ENCODE peak calls at places on chromosomes 5 and 9, in ten cellular contexts. D is CD4-positive, CD25-positive, alpha-beta regulatory T cell; X is spleen; W is OCI-LY7; F is mammary epithelial cell; S is left lung; E is foreskin fibroblast; U is ovary; V is A549; T is PC-9. I is an unnamed sample.

GRCh38 chr9:90331826-90332575 is 310.6 kb downstream of the DIRAS2 start:
- DNase-seq in D (no peak), X (no peak), W (no peak), F (no peak), S (no peak), E (peak), U (no peak), V (no peak), T (peak), I (no peak)

GRCh38 chr5:173984218-173984617 is 4.8 kb upstream of the C5orf47 start:
- DNase-seq in D (no peak), X (no peak), W (peak), F (no peak), S (no peak), E (no peak), U (no peak), V (no peak), T (no peak), I (no peak)

GRCh38 chr9:8718121-8718725 is 918.6 kb upstream of the DMAC1 start:
- DNase-seq in D (no peak), X (no peak), W (no peak), F (no peak), S (no peak), E (no peak), U (no peak), V (no peak), T (no peak), I (no peak)

GRCh38 chr9:31807574-31808256 is 576.7 kb upstream of the ACO1 start:
- DNase-seq in D (no peak), X (peak), W (no peak), F (no peak), S (no peak), E (no peak), U (no peak), V (no peak), T (no peak), I (no peak)

GRCh38 chr9:18806277-18806676 is 226.7 kb downstream of the SAXO1 start:
- DNase-seq in D (no peak), X (no peak), W (no peak), F (no peak), S (no peak), E (no peak), U (no peak), V (no peak), T (no peak), I (no peak)

GRCh38 chr5:42992035-42992570 is 48.0 kb downstream of the ANXA2R start:
- DNase-seq in D (peak), X (peak), W (no peak), F (peak), S (peak), E (peak), U (peak), V (peak), T (peak), I (peak)

GRCh38 chr9:131153585-131153984 is 28.2 kb downstream of the NUP214 start:
- DNase-seq in D (no peak), X (no peak), W (no peak), F (no peak), S (no peak), E (no peak), U (no peak), V (no peak), T (no peak), I (no peak)

GRCh38 chr9:21994526-21994995 is at the start of gene CDKN2B-AS1:
- DNase-seq in D (peak), X (peak), W (peak), F (peak), S (peak), E (no peak), U (peak), V (no peak), T (peak), I (no peak)

GRCh38 chr9:108162664-108163063 is 673.1 kb upstream of the KLF4 start:
- DNase-seq in D (no peak), X (no peak), W (no peak), F (peak), S (no peak), E (peak), U (no peak), V (no peak), T (no peak), I (no peak)

GRCh38 chr5:10272053-10272869 is 22.2 kb downstream of the CCT5 start:
- DNase-seq in D (no peak), X (no peak), W (no peak), F (no peak), S (no peak), E (no peak), U (no peak), V (no peak), T (no peak), I (no peak)

GRCh38 chr5:167063788-167064187 is 1227.7 kb upstream of the WWC1 start:
- DNase-seq in D (no peak), X (no peak), W (no peak), F (no peak), S (no peak), E (no peak), U (no peak), V (no peak), T (no peak), I (no peak)

GRCh38 chr9:130682490-130683121 is 11.0 kb upstream of the EXOSC2 start:
- DNase-seq in D (peak), X (peak), W (peak), F (peak), S (peak), E (peak), U (peak), V (peak), T (peak), I (peak)

GRCh38 chr9:136587944-136588662 is 42.3 kb upstream of the NOTCH1 start:
- DNase-seq in D (no peak), X (no peak), W (peak), F (no peak), S (no peak), E (no peak), U (no peak), V (no peak), T (no peak), I (no peak)

GRCh38 chr9:130713286-130713975 is 19.9 kb downstream of the EXOSC2 start:
- DNase-seq in D (peak), X (no peak), W (peak), F (no peak), S (peak), E (peak), U (no peak), V (no peak), T (no peak), I (peak)

GRCh38 chr5:125659316-125660071 is 763.7 kb upstream of the GRAMD2B start:
- DNase-seq in D (no peak), X (no peak), W (no peak), F (no peak), S (no peak), E (peak), U (no peak), V (no peak), T (no peak), I (no peak)

GRCh38 chr5:164010900-164011299 is 505.5 kb downstream of the MAT2B start:
- DNase-seq in D (no peak), X (no peak), W (no peak), F (no peak), S (no peak), E (no peak), U (no peak), V (no peak), T (no peak), I (no peak)

GRCh38 chr9:108994695-108995094 is 18.6 kb downstream of the CTNNAL1 start:
- DNase-seq in D (peak), X (peak), W (peak), F (no peak), S (peak), E (no peak), U (peak), V (no peak), T (no peak), I (no peak)

GRCh38 chr9:127776919-127777280 is 1.6 kb downstream of the SH2D3C start:
- DNase-seq in D (peak), X (no peak), W (peak), F (no peak), S (no peak), E (no peak), U (no peak), V (no peak), T (no peak), I (no peak)

GRCh38 chr5:5026407-5026780 is 113.7 kb upstream of the ADAMTS16 start:
- DNase-seq in D (no peak), X (peak), W (no peak), F (no peak), S (no peak), E (no peak), U (no peak), V (no peak), T (no peak), I (no peak)

GRCh38 chr5:155895484-155895883 is 431.5 kb upstream of the SGCD start:
- DNase-seq in D (no peak), X (no peak), W (no peak), F (no peak), S (no peak), E (no peak), U (no peak), V (no peak), T (no peak), I (no peak)

GRCh38 chr5:133327946-133328401 is 276.2 kb downstream of the HSPA4 start:
- DNase-seq in D (no peak), X (peak), W (no peak), F (no peak), S (no peak), E (no peak), U (no peak), V (no peak), T (no peak), I (no peak)

GRCh38 chr5:81303563-81303962 is 2.2 kb downstream of the ZCCHC9 start:
- DNase-seq in D (no peak), X (no peak), W (no peak), F (peak), S (no peak), E (peak), U (no peak), V (no peak), T (no peak), I (no peak)

GRCh38 chr5:154136141-154136540 is 54.4 kb upstream of the GALNT10 start:
- DNase-seq in D (no peak), X (no peak), W (no peak), F (no peak), S (no peak), E (no peak), U (no peak), V (no peak), T (no peak), I (no peak)

GRCh38 chr5:122674412-122674811 is 100.5 kb upstream of the SNX2 start:
- DNase-seq in D (no peak), X (no peak), W (no peak), F (peak), S (no peak), E (peak), U (no peak), V (no peak), T (no peak), I (no peak)

GRCh38 chr5:151740336-151740942 is 18.0 kb downstream of the ATOX1 start:
- DNase-seq in D (peak), X (no peak), W (peak), F (peak), S (peak), E (peak), U (peak), V (peak), T (peak), I (peak)

GRCh38 chr5:139588962-139589361 is 27.8 kb downstream of the UBE2D2 start:
- DNase-seq in D (no peak), X (no peak), W (no peak), F (no peak), S (no peak), E (no peak), U (no peak), V (no peak), T (no peak), I (no peak)

GRCh38 chr5:179668404-179668803 is 12.4 kb downstream of the CBY3 start:
- DNase-seq in D (peak), X (no peak), W (peak), F (peak), S (no peak), E (peak), U (no peak), V (peak), T (no peak), I (no peak)

GRCh38 chr9:38178282-38178681 is 109.3 kb upstream of the SHB start:
- DNase-seq in D (no peak), X (no peak), W (no peak), F (peak), S (no peak), E (no peak), U (no peak), V (no peak), T (no peak), I (no peak)

DNA sequence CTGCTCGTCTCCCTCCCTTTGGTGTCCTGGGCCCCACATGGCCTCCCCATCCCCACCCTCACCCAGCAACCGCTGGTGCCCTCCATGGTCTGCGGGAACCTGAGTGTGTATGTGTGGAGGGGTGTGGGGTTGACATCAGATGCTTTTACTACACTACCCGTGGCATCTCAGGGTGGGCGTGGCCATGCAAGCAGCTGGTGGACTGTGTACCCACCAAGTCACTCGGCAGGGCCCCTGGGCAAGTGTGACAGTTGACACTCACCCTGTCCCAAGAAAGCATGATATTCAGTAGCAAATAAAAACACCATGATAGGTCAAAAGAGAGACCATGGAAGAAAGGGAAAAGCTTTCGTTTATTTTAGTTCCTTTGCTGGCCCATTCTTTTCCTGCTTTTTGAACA is 7.4 kb upstream of the NXNL2 start:
- DNase-seq in D (no peak), X (no peak), W (no peak), F (no peak), S (no peak), E (no peak), U (no peak), V (no peak), T (no peak), I (no peak)
- H3K4me3 ChIP-seq in D (no peak), X (no peak), W (no peak), F (no peak), S (no peak), E (no peak), U (no peak), V (no peak), T (no peak), I (no peak)

GRCh38 chr5:143093452-143094086 is 309.9 kb downstream of the NR3C1 start:
- DNase-seq in D (no peak), X (no peak), W (no peak), F (no peak), S (no peak), E (no peak), U (no peak), V (no peak), T (no peak), I (no peak)

DNA sequence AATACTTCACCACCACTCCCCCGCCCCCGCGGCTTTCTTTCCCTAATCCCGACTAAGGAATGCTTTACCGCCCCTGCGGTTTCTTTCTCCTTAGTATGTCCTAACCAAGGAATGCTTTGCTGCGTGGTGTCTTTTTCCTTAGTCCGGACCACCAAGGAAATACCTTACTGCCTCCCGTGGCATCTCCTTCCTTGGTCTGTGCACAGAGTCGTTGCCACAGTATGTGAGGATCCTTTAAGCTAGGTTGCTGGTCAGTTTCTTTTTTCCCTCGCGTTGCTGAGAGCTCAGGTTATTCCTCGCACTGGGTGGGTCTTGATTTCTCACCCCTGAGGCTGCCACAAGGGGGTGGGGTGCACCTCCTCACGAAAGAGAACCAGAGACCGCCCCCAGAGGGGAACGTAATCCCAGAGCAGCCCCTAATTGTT is 309.4 kb downstream of the NR3C1 start:
- DNase-seq in D (no peak), X (no peak), W (no peak), F (peak), S (no peak), E (no peak), U (peak), V (no peak), T (no peak), I (no peak)
- H3K4me3 ChIP-seq in D (no peak), X (no peak), W (no peak), F (no peak), S (no peak), E (no peak), U (no peak), V (no peak), T (no peak), I (peak)

GRCh38 chr5:136033244-136033643 is 4.5 kb downstream of the TGFBI start:
- DNase-seq in D (no peak), X (peak), W (no peak), F (no peak), S (no peak), E (no peak), U (no peak), V (no peak), T (no peak), I (no peak)

GRCh38 chr5:136030956-136031611 is 2.3 kb downstream of the TGFBI start:
- DNase-seq in D (no peak), X (peak), W (peak), F (no peak), S (no peak), E (no peak), U (no peak), V (no peak), T (no peak), I (peak)

GRCh38 chr5:136030252-136030651 is 1.5 kb downstream of the TGFBI start:
- DNase-seq in D (no peak), X (peak), W (no peak), F (no peak), S (no peak), E (no peak), U (no peak), V (no peak), T (no peak), I (peak)

GRCh38 chr5:136032564-136032963 is 3.8 kb downstream of the TGFBI start:
- DNase-seq in D (no peak), X (peak), W (no peak), F (peak), S (no peak), E (peak), U (no peak), V (no peak), T (peak), I (peak)

GRCh38 chr5:136031713-136032112 is 2.9 kb downstream of the TGFBI start:
- DNase-seq in D (no peak), X (peak), W (no peak), F (no peak), S (no peak), E (no peak), U (no peak), V (no peak), T (no peak), I (peak)
- H3K4me3 ChIP-seq in D (no peak), X (no peak), W (peak), F (no peak), S (peak), E (peak), U (no peak), V (peak), T (no peak), I (no peak)

GRCh38 chr5:181190711-181191525 is 14.1 kb downstream of the TRIM7 start:
- DNase-seq in D (peak), X (peak), W (peak), F (peak), S (peak), E (no peak), U (peak), V (no peak), T (peak), I (peak)

GRCh38 chr5:181189962-181190710 is 14.9 kb downstream of the TRIM7 start:
- DNase-seq in D (no peak), X (peak), W (peak), F (no peak), S (no peak), E (no peak), U (peak), V (no peak), T (peak), I (peak)

GRCh38 chr5:181192337-181193046 is 12.5 kb downstream of the TRIM7 start:
- DNase-seq in D (no peak), X (no peak), W (no peak), F (no peak), S (no peak), E (no peak), U (peak), V (no peak), T (no peak), I (no peak)

GRCh38 chr5:181189363-181189961 is 15.5 kb downstream of the TRIM7 start:
- DNase-seq in D (peak), X (peak), W (peak), F (peak), S (no peak), E (no peak), U (peak), V (no peak), T (no peak), I (no peak)

DNA sequence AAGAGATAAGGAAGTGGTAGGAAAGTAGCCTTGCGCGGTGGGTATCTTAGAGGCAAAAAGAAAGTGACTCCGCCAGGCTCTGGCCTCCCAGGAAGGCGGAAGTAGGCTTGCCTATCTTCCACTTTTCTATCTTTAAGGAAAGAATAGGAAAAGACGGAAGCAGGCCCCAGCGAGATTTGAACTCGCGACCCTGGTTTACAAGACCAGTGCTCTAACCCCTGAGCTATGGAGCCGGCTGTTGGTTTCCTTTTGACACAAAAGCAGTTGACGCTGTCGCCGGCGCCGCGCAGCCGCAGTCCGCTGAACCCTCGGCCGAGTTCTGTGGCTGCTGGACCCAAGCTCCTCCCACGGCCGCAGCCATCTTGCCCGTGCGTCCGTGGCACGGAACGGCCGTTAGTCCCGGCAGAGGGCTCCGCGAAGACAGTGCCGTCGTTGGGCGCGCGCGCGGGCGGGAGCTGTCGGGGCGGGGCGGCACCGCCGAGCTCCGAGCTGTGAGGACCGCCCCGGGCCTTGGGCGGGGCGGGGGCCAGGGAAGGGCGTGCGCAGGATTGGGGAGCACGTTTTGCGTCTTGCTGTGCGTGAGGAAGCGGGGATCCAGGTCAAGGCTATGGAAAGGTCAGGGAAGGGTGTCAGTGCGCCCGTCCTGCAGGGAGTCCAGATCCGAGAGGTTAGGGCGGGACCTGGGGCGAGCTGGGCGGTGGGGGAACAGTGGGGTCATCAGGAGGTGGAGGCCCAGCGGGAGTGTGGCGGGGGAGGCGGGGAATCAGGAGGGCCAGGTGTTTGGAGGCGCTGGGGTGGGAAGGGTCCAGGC is 13.3 kb downstream of the TRIM7 start:
- DNase-seq in D (peak), X (peak), W (peak), F (peak), S (peak), E (peak), U (peak), V (peak), T (peak), I (peak)
- H3K4me3 ChIP-seq in D (peak), X (peak), W (peak), F (peak), S (peak), E (peak), U (peak), V (peak), T (peak), I (peak)

GRCh38 chr5:79133657-79134451 is 22.2 kb downstream of the BHMT start:
- DNase-seq in D (peak), X (no peak), W (peak), F (peak), S (peak), E (peak), U (peak), V (peak), T (peak), I (peak)
- H3K4me3 ChIP-seq in D (peak), X (no peak), W (peak), F (peak), S (peak), E (peak), U (peak), V (peak), T (peak), I (peak)

GRCh38 chr5:176541338-176542134 is 4.3 kb upstream of the RNF44 start:
- DNase-seq in D (peak), X (peak), W (peak), F (peak), S (peak), E (no peak), U (peak), V (no peak), T (peak), I (no peak)
- H3K4me3 ChIP-seq in D (peak), X (no peak), W (peak), F (peak), S (peak), E (no peak), U (no peak), V (no peak), T (no peak), I (no peak)

GRCh38 chr5:115599502-115599901 is 2.8 kb downstream of the TICAM2 start:
- DNase-seq in D (no peak), X (peak), W (peak), F (no peak), S (peak), E (no peak), U (no peak), V (no peak), T (no peak), I (no peak)
- H3K4me3 ChIP-seq in D (no peak), X (no peak), W (no peak), F (no peak), S (no peak), E (peak), U (no peak), V (no peak), T (no peak), I (no peak)

GRCh38 chr5:40238066-40238745 is 441.5 kb upstream of the PTGER4 start:
- DNase-seq in D (no peak), X (no peak), W (no peak), F (no peak), S (no peak), E (no peak), U (no peak), V (no peak), T (no peak), I (no peak)
- H3K4me3 ChIP-seq in D (no peak), X (no peak), W (no peak), F (no peak), S (no peak), E (no peak), U (no peak), V (no peak), T (no peak), I (no peak)

GRCh38 chr5:120457839-120458507 is 6.1 kb upstream of the PRR16 start:
- DNase-seq in D (peak), X (peak), W (peak), F (peak), S (peak), E (peak), U (peak), V (no peak), T (peak), I (peak)
- H3K4me3 ChIP-seq in D (peak), X (peak), W (peak), F (no peak), S (peak), E (no peak), U (peak), V (peak), T (peak), I (peak)

GRCh38 chr9:134318941-134319305 is 7.3 kb upstream of the RXRA start:
- DNase-seq in D (no peak), X (peak), W (no peak), F (no peak), S (peak), E (no peak), U (no peak), V (no peak), T (no peak), I (peak)
- H3K4me3 ChIP-seq in D (no peak), X (no peak), W (no peak), F (no peak), S (no peak), E (no peak), U (no peak), V (no peak), T (no peak), I (no peak)

I was measured in sigmoid colon.